ENCODE peak calls at places on chromosome 6, in five cellular contexts. One of them, this sample, is unnamed.

GRCh38 chr6:156911581-156911980 is 134.4 kb downstream of the ARID1B start:
- DNase-seq in spleen: no peak
- DNase-seq in cardiac fibroblast: no peak
- DNase-seq in GM23338: no peak
- DNase-seq in tibial nerve: no peak
- DNase-seq in this sample: no peak

GRCh38 chr6:131981624-131981978 is 30.4 kb upstream of the CCN2 start:
- DNase-seq in spleen: no peak
- DNase-seq in cardiac fibroblast: no peak
- DNase-seq in GM23338: no peak
- DNase-seq in tibial nerve: no peak
- DNase-seq in this sample: no peak

GRCh38 chr6:87222676-87223075 is 67.3 kb downstream of the ZNF292 start:
- DNase-seq in spleen: no peak
- DNase-seq in cardiac fibroblast: no peak
- DNase-seq in GM23338: no peak
- DNase-seq in tibial nerve: no peak
- DNase-seq in this sample: no peak

GRCh38 chr6:97665410-97665809 is 382.4 kb upstream of the MMS22L start:
- DNase-seq in spleen: no peak
- DNase-seq in cardiac fibroblast: no peak
- DNase-seq in GM23338: peak
- DNase-seq in tibial nerve: no peak
- DNase-seq in this sample: no peak

GRCh38 chr6:149940673-149940984 is 1.2 kb upstream of the ULBP2 start:
- DNase-seq in spleen: no peak
- DNase-seq in cardiac fibroblast: no peak
- DNase-seq in GM23338: no peak
- DNase-seq in tibial nerve: no peak
- DNase-seq in this sample: no peak

GRCh38 chr6:6648659-6649343 is 60.3 kb downstream of the LY86 start:
- DNase-seq in spleen: no peak
- DNase-seq in cardiac fibroblast: no peak
- DNase-seq in GM23338: no peak
- DNase-seq in tibial nerve: no peak
- DNase-seq in this sample: no peak

GRCh38 chr6:155030148-155030720 is 35.1 kb downstream of the TIAM2 start:
- DNase-seq in spleen: no peak
- DNase-seq in cardiac fibroblast: no peak
- DNase-seq in GM23338: no peak
- DNase-seq in tibial nerve: no peak
- DNase-seq in this sample: no peak

GRCh38 chr6:125224236-125224861 is 70.8 kb downstream of the TPD52L1 start:
- DNase-seq in spleen: no peak
- DNase-seq in cardiac fibroblast: no peak
- DNase-seq in GM23338: no peak
- DNase-seq in tibial nerve: no peak
- DNase-seq in this sample: peak

GRCh38 chr6:161463061-161463460 is 189.2 kb upstream of the AGPAT4 start:
- DNase-seq in spleen: no peak
- DNase-seq in cardiac fibroblast: no peak
- DNase-seq in GM23338: no peak
- DNase-seq in tibial nerve: no peak
- DNase-seq in this sample: no peak

GRCh38 chr6:148835920-148836441 is 89.2 kb downstream of the UST start:
- DNase-seq in spleen: no peak
- DNase-seq in cardiac fibroblast: peak
- DNase-seq in GM23338: no peak
- DNase-seq in tibial nerve: no peak
- DNase-seq in this sample: peak

GRCh38 chr6:101444717-101445116 is 51.2 kb downstream of the GRIK2 start:
- DNase-seq in spleen: no peak
- DNase-seq in cardiac fibroblast: no peak
- DNase-seq in GM23338: no peak
- DNase-seq in tibial nerve: no peak
- DNase-seq in this sample: no peak

GRCh38 chr6:158853072-158853871 is 34.1 kb upstream of the EZR start:
- DNase-seq in spleen: peak
- DNase-seq in cardiac fibroblast: peak
- DNase-seq in GM23338: peak
- DNase-seq in tibial nerve: no peak
- DNase-seq in this sample: peak

GRCh38 chr6:36721369-36722140 is 23.9 kb downstream of the RAB44 start:
- DNase-seq in spleen: peak
- DNase-seq in cardiac fibroblast: no peak
- DNase-seq in GM23338: no peak
- DNase-seq in tibial nerve: no peak
- DNase-seq in this sample: no peak

GRCh38 chr6:108948252-108948651 is 100.0 kb downstream of the ARMC2 start:
- DNase-seq in spleen: peak
- DNase-seq in cardiac fibroblast: peak
- DNase-seq in GM23338: no peak
- DNase-seq in tibial nerve: no peak
- DNase-seq in this sample: no peak

GRCh38 chr6:157139054-157139708 is 184.1 kb downstream of the TMEM242 start:
- DNase-seq in spleen: no peak
- DNase-seq in cardiac fibroblast: no peak
- DNase-seq in GM23338: peak
- DNase-seq in tibial nerve: no peak
- DNase-seq in this sample: no peak

GRCh38 chr6:15244605-15245360 is 1.1 kb upstream of the JARID2 start:
- DNase-seq in spleen: peak
- DNase-seq in cardiac fibroblast: peak
- DNase-seq in GM23338: peak
- DNase-seq in tibial nerve: peak
- DNase-seq in this sample: peak

GRCh38 chr6:113412589-113413367 is 444.4 kb upstream of the MARCKS start:
- DNase-seq in spleen: no peak
- DNase-seq in cardiac fibroblast: no peak
- DNase-seq in GM23338: no peak
- DNase-seq in tibial nerve: no peak
- DNase-seq in this sample: no peak

GRCh38 chr6:165599596-165600487 is 63.2 kb downstream of the PDE10A start:
- DNase-seq in spleen: no peak
- DNase-seq in cardiac fibroblast: no peak
- DNase-seq in GM23338: no peak
- DNase-seq in tibial nerve: no peak
- DNase-seq in this sample: no peak

GRCh38 chr6:87375315-87375714 is 30.7 kb downstream of the C6orf163 start:
- DNase-seq in spleen: no peak
- DNase-seq in cardiac fibroblast: no peak
- DNase-seq in GM23338: no peak
- DNase-seq in tibial nerve: no peak
- DNase-seq in this sample: no peak

GRCh38 chr6:9139762-9140161 is 704.4 kb upstream of the SLC35B3 start:
- DNase-seq in spleen: no peak
- DNase-seq in cardiac fibroblast: no peak
- DNase-seq in GM23338: no peak
- DNase-seq in tibial nerve: no peak
- DNase-seq in this sample: peak

GRCh38 chr6:143961868-143962643 is 46.0 kb downstream of the PLAGL1 start:
- DNase-seq in spleen: no peak
- DNase-seq in cardiac fibroblast: no peak
- DNase-seq in GM23338: no peak
- DNase-seq in tibial nerve: no peak
- DNase-seq in this sample: no peak

GRCh38 chr6:139625998-139626975 is 251.8 kb upstream of the CITED2 start:
- DNase-seq in spleen: no peak
- DNase-seq in cardiac fibroblast: peak
- DNase-seq in GM23338: peak
- DNase-seq in tibial nerve: no peak
- DNase-seq in this sample: no peak

GRCh38 chr6:56843476-56844349 is 111.2 kb upstream of the BEND6 start:
- DNase-seq in spleen: peak
- DNase-seq in cardiac fibroblast: peak
- DNase-seq in GM23338: peak
- DNase-seq in tibial nerve: peak
- DNase-seq in this sample: peak

DNA sequence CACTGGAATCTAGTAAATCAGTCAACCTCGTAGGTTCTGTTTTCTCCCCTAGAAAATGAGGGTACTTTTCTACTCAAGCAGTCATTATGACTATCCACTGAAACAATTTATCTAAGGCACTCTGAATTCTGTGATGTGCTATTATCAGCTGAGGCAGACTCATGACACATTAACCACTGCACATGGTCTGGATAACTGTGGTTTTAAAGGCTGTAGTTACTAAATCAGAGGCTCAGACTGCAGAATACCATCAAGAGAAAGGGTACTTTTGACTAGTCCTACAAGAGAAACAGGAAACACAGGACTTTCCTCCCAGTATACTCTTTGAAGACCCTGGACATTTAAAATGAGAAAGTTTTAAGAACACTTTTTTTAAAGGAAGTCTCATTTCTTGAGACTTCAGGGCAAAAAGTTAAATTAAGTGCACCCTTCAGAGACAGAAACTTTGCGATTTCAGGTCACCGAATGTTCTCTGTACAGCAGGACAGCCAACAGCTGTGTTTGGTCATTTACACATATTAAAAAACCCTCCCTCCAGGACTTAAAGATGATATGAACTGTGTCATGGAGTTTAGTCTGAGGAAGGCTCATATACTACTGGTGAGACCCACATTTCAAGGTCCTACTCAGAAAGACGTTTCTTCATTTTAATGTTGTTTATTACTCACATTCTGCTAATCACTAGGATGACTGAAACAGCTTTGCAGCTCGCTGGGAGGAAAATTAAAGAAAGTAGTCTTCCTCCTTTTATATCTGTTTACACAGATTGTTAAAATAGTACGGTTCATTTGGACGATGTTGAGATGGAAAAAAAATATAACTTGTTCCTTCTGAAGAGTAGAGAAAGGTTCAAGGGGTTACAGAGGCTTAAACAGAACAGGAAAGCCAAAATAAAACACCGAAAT is 19.9 kb downstream of the ATXN1 start:
- DNase-seq in spleen: no peak
- DNase-seq in cardiac fibroblast: peak
- DNase-seq in GM23338: no peak
- DNase-seq in tibial nerve: no peak
- DNase-seq in this sample: peak
- TF ChIP-seq CTCF in spleen: no peak
- TF ChIP-seq CTCF in cardiac fibroblast: no peak
- TF ChIP-seq CTCF in GM23338: no peak
- TF ChIP-seq CTCF in tibial nerve: no peak
- TF ChIP-seq CTCF in this sample: no peak

DNA sequence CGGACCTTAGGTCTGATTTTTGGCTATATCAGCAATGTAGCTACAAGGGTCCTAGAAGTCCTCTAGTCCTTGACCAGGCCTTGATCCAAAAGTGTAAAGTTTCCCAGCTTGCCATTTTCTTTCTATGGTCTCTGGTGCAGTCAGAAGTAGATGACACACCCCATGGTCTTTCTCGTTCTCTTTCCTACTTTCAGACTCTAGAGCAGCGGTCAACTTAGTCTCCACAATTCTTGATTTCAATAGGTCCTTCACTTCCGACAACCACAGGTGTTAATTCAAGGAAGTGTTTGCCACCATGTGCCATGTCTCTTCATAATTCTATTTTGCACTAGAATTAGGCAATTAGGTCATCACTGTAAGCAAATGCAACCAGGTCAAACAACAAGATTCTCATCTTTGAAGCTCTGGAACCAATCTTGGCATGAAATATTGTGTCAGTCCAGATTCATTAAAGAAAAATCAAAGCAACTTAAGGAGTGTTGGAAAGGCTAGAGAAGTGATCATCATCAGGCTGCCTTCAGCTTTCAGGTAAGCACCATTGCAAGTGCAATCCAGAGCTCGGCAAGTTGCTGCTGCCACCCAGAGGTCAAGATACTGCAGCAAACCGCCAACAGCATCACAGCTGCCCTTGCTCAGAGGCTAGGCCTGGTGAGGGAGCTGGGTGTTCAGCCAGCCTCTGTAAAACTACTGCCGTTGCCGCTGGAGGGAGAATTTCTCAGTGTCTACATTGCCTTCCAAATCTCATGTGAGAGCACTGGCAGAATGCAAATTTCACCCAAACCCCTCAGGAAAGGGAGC is 5.6 kb upstream of the SYNE1 start:
- DNase-seq in spleen: peak
- DNase-seq in cardiac fibroblast: peak
- DNase-seq in GM23338: peak
- DNase-seq in tibial nerve: no peak
- DNase-seq in this sample: peak
- TF ChIP-seq CTCF in spleen: peak
- TF ChIP-seq CTCF in cardiac fibroblast: peak
- TF ChIP-seq CTCF in GM23338: peak
- TF ChIP-seq CTCF in tibial nerve: peak
- TF ChIP-seq CTCF in this sample: peak

GRCh38 chr6:49549691-49550412 is 616 bp upstream of the C6orf141 start:
- DNase-seq in spleen: no peak
- DNase-seq in cardiac fibroblast: no peak
- DNase-seq in GM23338: peak
- DNase-seq in tibial nerve: no peak
- DNase-seq in this sample: no peak

GRCh38 chr6:49550413-49551125 is at the start of gene C6orf141:
- DNase-seq in spleen: no peak
- DNase-seq in cardiac fibroblast: no peak
- DNase-seq in GM23338: peak
- DNase-seq in tibial nerve: no peak
- DNase-seq in this sample: no peak

GRCh38 chr6:49551126-49551865 is 828 bp downstream of the C6orf141 start:
- DNase-seq in spleen: no peak
- DNase-seq in cardiac fibroblast: no peak
- DNase-seq in GM23338: peak
- DNase-seq in tibial nerve: no peak
- DNase-seq in this sample: no peak

GRCh38 chr6:49546371-49546770 is 4.1 kb upstream of the C6orf141 start:
- DNase-seq in spleen: no peak
- DNase-seq in cardiac fibroblast: no peak
- DNase-seq in GM23338: no peak
- DNase-seq in tibial nerve: no peak
- DNase-seq in this sample: no peak

DNA sequence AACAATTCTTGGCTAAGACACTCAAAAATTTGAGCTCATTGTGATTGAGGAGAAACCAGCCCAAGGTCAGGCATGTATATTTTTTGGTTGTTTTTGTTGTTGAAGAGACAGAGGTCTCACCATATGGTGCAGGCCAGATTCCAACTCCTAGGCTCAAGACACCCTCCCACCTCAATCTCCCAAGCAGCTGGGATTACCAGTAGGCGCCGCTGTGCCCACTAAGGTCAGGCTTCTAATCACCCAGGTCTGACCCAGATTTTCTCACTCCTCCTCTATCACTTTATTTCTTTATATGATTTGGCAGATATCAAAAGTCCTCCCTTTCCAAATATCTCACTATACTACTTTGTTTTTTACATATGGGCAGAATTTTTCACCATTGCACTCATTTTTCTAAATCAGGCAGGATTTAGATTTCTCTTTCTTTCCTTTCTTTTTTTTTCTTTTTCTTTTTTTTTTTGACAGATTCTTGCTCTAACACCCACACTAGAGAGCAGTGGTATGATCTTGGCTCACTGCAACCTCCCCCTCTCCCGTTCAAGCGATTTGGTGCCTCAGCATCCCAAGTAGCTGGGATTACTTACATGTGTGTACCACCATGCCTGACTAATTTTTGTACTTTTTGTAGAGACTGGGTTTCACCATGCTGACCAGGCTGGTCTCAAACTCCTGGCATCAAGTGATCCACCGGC is 1.7 kb upstream of the C6orf141 start:
- DNase-seq in spleen: no peak
- DNase-seq in cardiac fibroblast: no peak
- DNase-seq in GM23338: peak
- DNase-seq in tibial nerve: no peak
- DNase-seq in this sample: no peak
- TF ChIP-seq CTCF in spleen: no peak
- TF ChIP-seq CTCF in cardiac fibroblast: peak
- TF ChIP-seq CTCF in GM23338: peak
- TF ChIP-seq CTCF in tibial nerve: no peak
- TF ChIP-seq CTCF in this sample: no peak

GRCh38 chr6:13874191-13874549 is 50.6 kb upstream of the RNF182 start:
- DNase-seq in spleen: no peak
- DNase-seq in cardiac fibroblast: no peak
- DNase-seq in GM23338: no peak
- DNase-seq in tibial nerve: no peak
- DNase-seq in this sample: no peak
- TF ChIP-seq CTCF in spleen: no peak
- TF ChIP-seq CTCF in cardiac fibroblast: no peak
- TF ChIP-seq CTCF in GM23338: no peak
- TF ChIP-seq CTCF in tibial nerve: no peak
- TF ChIP-seq CTCF in this sample: no peak